ENCODE peak calls at places on chromosomes 7 and 10, in four cellular contexts. One of them, this sample, is unnamed.
A peak's percentile ranks its signal among the peaks of the same experiment; 100 is the strongest.

GRCh38 chr10:114061794-114062193 is 18.1 kb downstream of the ADRB1 start:
- DNase-seq in K562: no peak
- DNase-seq in HepG2: no peak
- DNase-seq in GM23338: no peak
- DNase-seq in this sample: no peak

GRCh38 chr7:161786-162185 is 30.6 kb upstream of the FAM20C start:
- DNase-seq in K562: no peak
- DNase-seq in HepG2: no peak
- DNase-seq in GM23338: no peak
- DNase-seq in this sample: no peak

GRCh38 chr10:77328272-77328816 is 309.3 kb downstream of the KCNMA1 start:
- DNase-seq in K562: peak; percentile 32
- DNase-seq in HepG2: peak; percentile 10
- DNase-seq in GM23338: peak; percentile 82
- DNase-seq in this sample: no peak

GRCh38 chr7:88243345-88243909 is 23.6 kb upstream of the SRI start:
- DNase-seq in K562: no peak
- DNase-seq in HepG2: peak; percentile 21
- DNase-seq in GM23338: peak; percentile 78
- DNase-seq in this sample: peak; percentile 48

GRCh38 chr10:103835121-103836045 is 20.0 kb downstream of the SH3PXD2A start:
- DNase-seq in K562: no peak
- DNase-seq in HepG2: no peak
- DNase-seq in GM23338: no peak
- DNase-seq in this sample: no peak

GRCh38 chr7:37083311-37084096 is 359.2 kb upstream of the AOAH start:
- DNase-seq in K562: no peak
- DNase-seq in HepG2: no peak
- DNase-seq in GM23338: no peak
- DNase-seq in this sample: no peak

GRCh38 chr10:50992972-50993766 is 81.1 kb upstream of the PRKG1 start:
- DNase-seq in K562: no peak
- DNase-seq in HepG2: no peak
- DNase-seq in GM23338: no peak
- DNase-seq in this sample: no peak

GRCh38 chr10:955127-955819 is 23.8 kb upstream of the LARP4B start:
- DNase-seq in K562: no peak
- DNase-seq in HepG2: no peak
- DNase-seq in GM23338: no peak
- DNase-seq in this sample: no peak

GRCh38 chr10:102400061-102400460 is 4.6 kb downstream of the NFKB2 start:
- DNase-seq in K562: no peak
- DNase-seq in HepG2: no peak
- DNase-seq in GM23338: no peak
- DNase-seq in this sample: no peak

GRCh38 chr10:128061306-128062300 is 64.6 kb downstream of the MKI67 start:
- DNase-seq in K562: no peak
- DNase-seq in HepG2: no peak
- DNase-seq in GM23338: no peak
- DNase-seq in this sample: no peak

GRCh38 chr10:13672505-13672904 is 85.7 kb downstream of the PRPF18 start:
- DNase-seq in K562: no peak
- DNase-seq in HepG2: no peak
- DNase-seq in GM23338: peak; percentile 59
- DNase-seq in this sample: no peak

GRCh38 chr7:6406121-6406520 is 41.6 kb downstream of the DAGLB start:
- DNase-seq in K562: no peak
- DNase-seq in HepG2: no peak
- DNase-seq in GM23338: no peak
- DNase-seq in this sample: no peak

GRCh38 chr7:105244594-105244993 is 144.1 kb downstream of the SRPK2 start:
- DNase-seq in K562: no peak
- DNase-seq in HepG2: no peak
- DNase-seq in GM23338: no peak
- DNase-seq in this sample: no peak

GRCh38 chr10:99533496-99534455 is 1.0 kb downstream of the NKX2-3 start:
- DNase-seq in K562: no peak
- DNase-seq in HepG2: no peak
- DNase-seq in GM23338: peak; percentile 20
- DNase-seq in this sample: no peak
- H3K4me1 ChIP-seq in K562: peaks cover 26% of the 10 kb centered on the region
- H3K4me1 ChIP-seq in HepG2: peaks cover 22% of the 10 kb centered on the region
- H3K4me1 ChIP-seq in GM23338: peaks cover 53% of the 10 kb centered on the region
- H3K4me1 ChIP-seq in this sample: no peaks in the 10 kb centered on the region

GRCh38 chr10:11167233-11167979 is 149.7 kb downstream of the CELF2 start:
- DNase-seq in K562: no peak
- DNase-seq in HepG2: no peak
- DNase-seq in GM23338: no peak
- DNase-seq in this sample: no peak
- H3K4me3 ChIP-seq in K562: no peak overlapping the region
- H3K4me3 ChIP-seq in HepG2: no peak overlapping the region
- H3K4me3 ChIP-seq in GM23338: no peak overlapping the region
- H3K4me3 ChIP-seq in this sample: no peak overlapping the region

GRCh38 chr7:50738932-50739331 is 43.8 kb downstream of the GRB10 start:
- DNase-seq in K562: no peak
- DNase-seq in HepG2: peak; percentile 29
- DNase-seq in GM23338: no peak
- DNase-seq in this sample: no peak
- TF ChIP-seq REST in K562: no peak
- TF ChIP-seq REST in HepG2: no peak
- TF ChIP-seq REST in GM23338: no peak
- TF ChIP-seq REST in this sample: no peak

DNA sequence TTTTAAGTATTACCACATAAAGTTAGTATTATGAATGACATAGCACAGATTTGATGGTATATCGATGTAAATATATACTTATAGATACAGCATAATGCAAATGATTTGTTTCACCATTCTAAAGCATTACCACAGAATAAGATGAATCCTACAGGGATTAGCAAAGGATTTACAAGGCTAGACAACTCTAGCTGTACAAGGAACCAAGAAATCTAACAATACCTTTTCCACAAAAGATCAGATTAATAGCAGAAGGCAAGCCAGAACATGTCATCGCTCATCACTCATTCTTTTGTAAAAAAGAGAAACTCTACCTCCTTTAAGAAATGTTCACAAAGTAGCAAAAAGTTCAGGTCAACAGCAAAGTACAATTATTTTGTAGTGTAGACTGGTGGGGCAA is 105.1 kb upstream of the ANK3 start:
- DNase-seq in K562: no peak
- DNase-seq in HepG2: no peak
- DNase-seq in GM23338: no peak
- DNase-seq in this sample: no peak
- H3K4me1 ChIP-seq in K562: no peaks in the 10 kb centered on the region
- H3K4me1 ChIP-seq in HepG2: no peaks in the 10 kb centered on the region
- H3K4me1 ChIP-seq in GM23338: no peaks in the 10 kb centered on the region
- H3K4me1 ChIP-seq in this sample: no peaks in the 10 kb centered on the region

GRCh38 chr7:130939285-130940095 is 205.5 kb upstream of the KLF14 start:
- DNase-seq in K562: peak; percentile 33
- DNase-seq in HepG2: no peak
- DNase-seq in GM23338: no peak
- DNase-seq in this sample: no peak
- H3K4me3 ChIP-seq in K562: no peak overlapping the region
- H3K4me3 ChIP-seq in HepG2: peak overlapping the region; percentile 29
- H3K4me3 ChIP-seq in GM23338: no peak overlapping the region
- H3K4me3 ChIP-seq in this sample: peak overlapping the region; percentile 83

GRCh38 chr10:88389456-88389855 is 193.7 kb downstream of the RNLS start:
- DNase-seq in K562: no peak
- DNase-seq in HepG2: peak; percentile 15
- DNase-seq in GM23338: peak; percentile 62
- DNase-seq in this sample: no peak

GRCh38 chr10:88390041-88390440 is 193.1 kb downstream of the RNLS start:
- DNase-seq in K562: no peak
- DNase-seq in HepG2: no peak
- DNase-seq in GM23338: no peak
- DNase-seq in this sample: no peak

GRCh38 chr10:88386204-88386877 is 196.8 kb downstream of the RNLS start:
- DNase-seq in K562: no peak
- DNase-seq in HepG2: peak; percentile 53
- DNase-seq in GM23338: no peak
- DNase-seq in this sample: no peak

GRCh38 chr10:88385601-88386203 is 197.4 kb downstream of the RNLS start:
- DNase-seq in K562: no peak
- DNase-seq in HepG2: peak; percentile 27
- DNase-seq in GM23338: no peak
- DNase-seq in this sample: no peak

DNA sequence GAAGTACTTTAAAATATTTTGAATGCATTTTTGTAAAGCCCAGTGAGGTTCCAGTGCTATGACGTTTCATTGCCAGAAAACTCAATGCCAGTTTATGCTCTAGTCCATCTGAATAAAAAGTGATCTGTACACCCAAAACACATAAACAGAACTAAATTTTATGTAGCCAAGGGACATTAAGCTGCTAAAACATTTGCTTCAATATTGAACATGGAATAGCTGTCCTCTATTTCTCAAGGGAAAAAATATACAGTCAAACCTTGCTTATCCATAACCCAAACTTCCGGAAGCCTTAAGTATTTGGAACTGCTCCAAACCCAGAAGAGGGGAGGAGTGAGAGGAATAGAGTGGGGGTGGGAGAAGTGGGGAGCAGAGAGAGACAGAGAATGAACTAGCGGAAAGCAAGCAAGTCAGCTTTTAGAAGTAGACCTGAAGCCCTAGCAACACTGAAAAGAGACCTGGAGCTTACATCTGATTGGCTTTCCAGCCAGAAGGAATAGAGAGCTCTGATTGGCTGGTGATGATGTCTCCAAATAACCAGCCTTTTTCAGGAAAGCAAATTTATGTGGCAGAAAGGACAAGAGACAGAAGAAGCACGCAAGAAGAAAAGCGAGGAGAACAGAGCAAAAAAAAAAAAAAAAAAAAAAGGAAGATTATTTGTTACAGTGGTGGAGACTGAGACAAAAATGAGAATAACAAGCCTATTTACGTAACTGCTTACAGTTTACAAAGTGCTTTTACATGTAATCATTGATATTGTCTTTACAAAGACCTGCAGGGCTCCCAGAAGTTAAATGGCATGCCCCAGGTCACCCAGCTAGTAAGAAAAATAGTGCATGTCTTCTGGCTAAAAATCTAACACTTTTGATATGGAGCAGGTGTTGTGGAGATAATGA is 196.0 kb downstream of the RNLS start:
- DNase-seq in K562: no peak
- DNase-seq in HepG2: peak; percentile 50
- DNase-seq in GM23338: peak; percentile 76
- DNase-seq in this sample: no peak
- TF ChIP-seq REST in K562: no peak
- TF ChIP-seq REST in HepG2: no peak
- TF ChIP-seq REST in GM23338: no peak
- TF ChIP-seq REST in this sample: no peak

GRCh38 chr10:125122566-125122965 is 37.8 kb downstream of the CTBP2 start:
- DNase-seq in K562: no peak
- DNase-seq in HepG2: no peak
- DNase-seq in GM23338: no peak
- DNase-seq in this sample: no peak
- H3K4me1 ChIP-seq in K562: peaks cover 8% of the 10 kb centered on the region
- H3K4me1 ChIP-seq in HepG2: peaks cover 10% of the 10 kb centered on the region
- H3K4me1 ChIP-seq in GM23338: peaks cover 91% of the 10 kb centered on the region
- H3K4me1 ChIP-seq in this sample: peaks cover 44% of the 10 kb centered on the region

DNA sequence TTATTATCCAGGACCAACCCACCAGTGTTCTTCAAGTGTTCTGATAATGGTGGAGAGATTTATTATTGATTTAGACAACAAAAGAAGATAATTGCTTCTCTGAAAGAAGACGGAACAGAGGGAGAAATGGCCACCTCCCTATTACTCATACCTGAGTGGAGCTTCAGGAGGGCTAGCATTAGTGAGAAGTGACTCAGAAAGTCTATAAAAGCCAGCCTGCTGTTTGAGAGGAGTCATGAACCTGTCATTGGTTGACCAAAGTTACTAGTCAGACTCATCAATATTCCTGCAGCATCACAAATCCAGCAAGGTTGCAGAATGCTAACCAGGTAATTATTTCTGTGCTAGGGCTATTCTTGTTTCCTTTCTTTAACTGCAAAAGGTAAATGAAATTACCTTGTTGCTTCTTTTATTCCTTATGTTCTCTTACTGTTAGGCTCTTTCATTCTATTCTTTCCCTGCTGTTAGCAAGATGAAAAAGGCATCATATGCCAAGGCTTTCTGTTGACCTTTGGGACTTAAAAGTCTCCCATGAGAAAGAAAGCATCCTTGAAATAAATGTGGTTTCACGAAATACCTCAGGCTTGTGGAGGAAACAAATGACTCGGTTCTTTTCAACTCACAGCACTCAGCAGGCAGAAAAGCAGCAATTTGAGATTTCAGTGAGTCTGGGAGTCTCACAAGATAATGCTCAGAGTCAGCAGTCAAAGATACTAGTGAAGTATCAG is 256.4 kb upstream of the PHYHIPL start:
- DNase-seq in K562: no peak
- DNase-seq in HepG2: peak; percentile 12
- DNase-seq in GM23338: peak; percentile 25
- DNase-seq in this sample: peak; percentile 72
- H3K4me3 ChIP-seq in K562: no peak overlapping the region
- H3K4me3 ChIP-seq in HepG2: no peak overlapping the region
- H3K4me3 ChIP-seq in GM23338: no peak overlapping the region
- H3K4me3 ChIP-seq in this sample: no peak overlapping the region